ENCODE peak calls at places on chromosomes 16 and 17, in six cellular contexts. One of them, this sample, is unnamed.

GRCh38 chr17:77834170-77835115 is 124.1 kb upstream of the TNRC6C start:
- DNase-seq in pancreas: no peak
- DNase-seq in stomach: peak; percentile 66
- DNase-seq in HEK293T: peak; percentile 86
- DNase-seq in germinal center: no peak
- DNase-seq in ELR: peak; percentile 90
- DNase-seq in this sample: no peak

GRCh38 chr16:69853481-69853880 is 91.3 kb downstream of the WWP2 start:
- DNase-seq in pancreas: no peak
- DNase-seq in stomach: no peak
- DNase-seq in HEK293T: no peak
- DNase-seq in germinal center: no peak
- DNase-seq in ELR: no peak
- DNase-seq in this sample: no peak

GRCh38 chr17:8137645-8138342 is 13.9 kb upstream of the HES7 start:
- DNase-seq in pancreas: peak; percentile 12
- DNase-seq in stomach: no peak
- DNase-seq in HEK293T: no peak
- DNase-seq in germinal center: no peak
- DNase-seq in ELR: peak; percentile 20
- DNase-seq in this sample: no peak

GRCh38 chr16:31072540-31073072 is 1.4 kb downstream of the ZNF668 start:
- DNase-seq in pancreas: peak; percentile 29
- DNase-seq in stomach: no peak
- DNase-seq in HEK293T: no peak
- DNase-seq in germinal center: peak; percentile 42
- DNase-seq in ELR: peak; percentile 65
- DNase-seq in this sample: no peak

GRCh38 chr17:79892457-79893236 is 53.4 kb upstream of the CBX4 start:
- DNase-seq in pancreas: no peak
- DNase-seq in stomach: peak; percentile 78
- DNase-seq in HEK293T: no peak
- DNase-seq in germinal center: no peak
- DNase-seq in ELR: no peak
- DNase-seq in this sample: no peak

GRCh38 chr17:79305831-79306687 is 231.4 kb downstream of the ENGASE start:
- DNase-seq in pancreas: peak; percentile 70
- DNase-seq in stomach: peak; percentile 66
- DNase-seq in HEK293T: no peak
- DNase-seq in germinal center: no peak
- DNase-seq in ELR: no peak
- DNase-seq in this sample: no peak

GRCh38 chr17:32970281-32970680 is 21.4 kb upstream of the SPACA3 start:
- DNase-seq in pancreas: no peak
- DNase-seq in stomach: no peak
- DNase-seq in HEK293T: no peak
- DNase-seq in germinal center: no peak
- DNase-seq in ELR: no peak
- DNase-seq in this sample: no peak

GRCh38 chr17:72715906-72716572 is 376.4 kb downstream of the SLC39A11 start:
- DNase-seq in pancreas: peak; percentile 30
- DNase-seq in stomach: no peak
- DNase-seq in HEK293T: no peak
- DNase-seq in germinal center: no peak
- DNase-seq in ELR: peak; percentile 99
- DNase-seq in this sample: no peak

GRCh38 chr17:76783146-76783545 is 45.2 kb downstream of the MFSD11 start:
- DNase-seq in pancreas: no peak
- DNase-seq in stomach: no peak
- DNase-seq in HEK293T: no peak
- DNase-seq in germinal center: no peak
- DNase-seq in ELR: no peak
- DNase-seq in this sample: no peak

GRCh38 chr17:21200590-21201301 is 13.2 kb downstream of the TMEM11 start:
- DNase-seq in pancreas: no peak
- DNase-seq in stomach: no peak
- DNase-seq in HEK293T: no peak
- DNase-seq in germinal center: no peak
- DNase-seq in ELR: no peak
- DNase-seq in this sample: no peak

GRCh38 chr17:69437475-69437874 is 23.0 kb downstream of the MAP2K6 start:
- DNase-seq in pancreas: no peak
- DNase-seq in stomach: no peak
- DNase-seq in HEK293T: no peak
- DNase-seq in germinal center: no peak
- DNase-seq in ELR: no peak
- DNase-seq in this sample: no peak

GRCh38 chr16:17134586-17134985 is 336.2 kb downstream of the XYLT1 start:
- DNase-seq in pancreas: no peak
- DNase-seq in stomach: no peak
- DNase-seq in HEK293T: no peak
- DNase-seq in germinal center: peak; percentile 74
- DNase-seq in ELR: no peak
- DNase-seq in this sample: no peak

GRCh38 chr16:2224183-2224486 is 744 bp downstream of the E4F1 start:
- DNase-seq in pancreas: no peak
- DNase-seq in stomach: no peak
- DNase-seq in HEK293T: no peak
- DNase-seq in germinal center: no peak
- DNase-seq in ELR: no peak
- DNase-seq in this sample: no peak

GRCh38 chr17:82201498-82201910 is 11.1 kb downstream of the CCDC57 start:
- DNase-seq in pancreas: no peak
- DNase-seq in stomach: peak; percentile 30
- DNase-seq in HEK293T: no peak
- DNase-seq in germinal center: no peak
- DNase-seq in ELR: no peak
- DNase-seq in this sample: no peak

GRCh38 chr17:40316571-40317344 is 7.8 kb downstream of the RARA start:
- DNase-seq in pancreas: peak; percentile 70
- DNase-seq in stomach: peak; percentile 45
- DNase-seq in HEK293T: peak; percentile 28
- DNase-seq in germinal center: no peak
- DNase-seq in ELR: peak; percentile 90
- DNase-seq in this sample: no peak

GRCh38 chr16:80824623-80825364 is 20.4 kb upstream of the CDYL2 start:
- DNase-seq in pancreas: no peak
- DNase-seq in stomach: peak; percentile 39
- DNase-seq in HEK293T: peak; percentile 20
- DNase-seq in germinal center: peak; percentile 51
- DNase-seq in ELR: peak; percentile 70
- DNase-seq in this sample: no peak

GRCh38 chr17:61627658-61628057 is 36.6 kb upstream of the NACA2 start:
- DNase-seq in pancreas: no peak
- DNase-seq in stomach: no peak
- DNase-seq in HEK293T: no peak
- DNase-seq in germinal center: no peak
- DNase-seq in ELR: no peak
- DNase-seq in this sample: no peak

GRCh38 chr16:89374393-89374948 is 115.9 kb downstream of the ANKRD11 start:
- DNase-seq in pancreas: peak; percentile 6
- DNase-seq in stomach: no peak
- DNase-seq in HEK293T: peak; percentile 62
- DNase-seq in germinal center: peak; percentile 26
- DNase-seq in ELR: peak; percentile 39
- DNase-seq in this sample: no peak

GRCh38 chr17:21021208-21021803 is 21.5 kb downstream of the USP22 start:
- DNase-seq in pancreas: no peak
- DNase-seq in stomach: no peak
- DNase-seq in HEK293T: no peak
- DNase-seq in germinal center: no peak
- DNase-seq in ELR: no peak
- DNase-seq in this sample: no peak

GRCh38 chr16:79073560-79073959 is 527.0 kb downstream of the MAF start:
- DNase-seq in pancreas: no peak
- DNase-seq in stomach: no peak
- DNase-seq in HEK293T: no peak
- DNase-seq in germinal center: no peak
- DNase-seq in ELR: no peak
- DNase-seq in this sample: no peak

This sample was measured in C1 segment of cervical spinal cord.